ENCODE peak calls at places on chromosomes 13 and 19, in ten cellular contexts. H is iPS DF 6.9; I is ureter; P is heart right ventricle; Z is stimulated activated CD4-positive, alpha-beta T cell treated with anti-CD3 and anti-CD28 coated beads, Interleukin-2, amount 100 ng/mL, for 24 hours; L is left lung; R is GM04504; W is HT1080; S is activated CD8-positive, alpha-beta T cell treated with anti-CD3 and anti-CD28 coated beads for 36 hours; T is activated CD4-positive, alpha-beta memory T cell treated with anti-CD3 and anti-CD28 coated beads, Interleukin-2, amount 10 ng/mL, durations not matched to agents 7 days and 5 days. D is an unnamed sample.

GRCh38 chr19:30056580-30056979 is 114.5 kb downstream of the URI1 start:
- DNase-seq in H (no peak), I (no peak), P (no peak), Z (no peak), L (no peak), R (no peak), W (no peak), S (no peak), T (no peak), D (no peak)

GRCh38 chr19:57267294-57267693 is 13.0 kb upstream of the ZNF460 start:
- DNase-seq in H (no peak), I (no peak), P (no peak), Z (no peak), L (no peak), R (no peak), W (no peak), S (no peak), T (no peak), D (no peak)

GRCh38 chr13:114078501-114079451 is 53.6 kb downstream of the RASA3 start:
- DNase-seq in H (no peak), I (no peak), P (no peak), Z (no peak), L (peak; percentile 76), R (peak; percentile 51), W (no peak), S (no peak), T (no peak), D (no peak)

GRCh38 chr19:56946164-56946563 is 105.6 kb upstream of the PEG3 start:
- DNase-seq in H (no peak), I (no peak), P (no peak), Z (no peak), L (no peak), R (no peak), W (no peak), S (no peak), T (no peak), D (no peak)

GRCh38 chr13:41561179-41561578 is 103.8 kb downstream of the RGCC start:
- DNase-seq in H (no peak), I (no peak), P (no peak), Z (no peak), L (no peak), R (no peak), W (no peak), S (no peak), T (no peak), D (no peak)

GRCh38 chr13:62510906-62511655 is 1095.4 kb upstream of the PCDH20 start:
- DNase-seq in H (peak; percentile 37), I (no peak), P (no peak), Z (no peak), L (no peak), R (no peak), W (no peak), S (no peak), T (no peak), D (no peak)

GRCh38 chr19:46791944-46792343 is 3.5 kb upstream of the SLC1A5 start:
- DNase-seq in H (no peak), I (no peak), P (no peak), Z (no peak), L (no peak), R (no peak), W (no peak), S (peak; percentile 47), T (peak; percentile 59), D (no peak)

GRCh38 chr19:10975374-10976036 is 14.7 kb downstream of the SMARCA4 start:
- DNase-seq in H (no peak), I (peak; percentile 59), P (peak; percentile 62), Z (no peak), L (no peak), R (peak; percentile 34), W (no peak), S (no peak), T (no peak), D (no peak)

GRCh38 chr19:36796714-36796999 is 24.1 kb upstream of the ZNF850 start:
- DNase-seq in H (no peak), I (no peak), P (no peak), Z (no peak), L (no peak), R (no peak), W (no peak), S (no peak), T (no peak), D (no peak)

GRCh38 chr13:75587679-75588078 is 38.1 kb downstream of the UCHL3 start:
- DNase-seq in H (peak; percentile 45), I (no peak), P (no peak), Z (no peak), L (no peak), R (no peak), W (no peak), S (no peak), T (no peak), D (no peak)

GRCh38 chr19:6808494-6808893 is 36.0 kb downstream of the VAV1 start:
- DNase-seq in H (no peak), I (no peak), P (no peak), Z (no peak), L (no peak), R (no peak), W (no peak), S (no peak), T (no peak), D (no peak)

GRCh38 chr19:4557971-4558941 is 1.2 kb downstream of the SEMA6B start:
- DNase-seq in H (no peak), I (no peak), P (no peak), Z (peak; percentile 61), L (peak; percentile 90), R (no peak), W (no peak), S (peak; percentile 49), T (peak; percentile 36), D (no peak)

GRCh38 chr13:33728271-33729037 is 89.5 kb upstream of the RFC3 start:
- DNase-seq in H (no peak), I (no peak), P (peak; percentile 56), Z (no peak), L (no peak), R (no peak), W (peak; percentile 44), S (no peak), T (no peak), D (no peak)

GRCh38 chr13:22114630-22115311 is 443.9 kb downstream of the FGF9 start:
- DNase-seq in H (no peak), I (no peak), P (no peak), Z (no peak), L (no peak), R (no peak), W (no peak), S (peak; percentile 51), T (peak; percentile 31), D (no peak)

GRCh38 chr13:112102243-112102642 is 35.3 kb downstream of the SOX1 start:
- DNase-seq in H (no peak), I (peak; percentile 12), P (no peak), Z (no peak), L (no peak), R (no peak), W (peak; percentile 20), S (no peak), T (no peak), D (no peak)

GRCh38 chr19:51690359-51691121 is 2.6 kb upstream of the SPACA6 start:
- DNase-seq in H (peak; percentile 33), I (peak; percentile 72), P (peak; percentile 75), Z (peak; percentile 73), L (peak; percentile 86), R (no peak), W (peak; percentile 60), S (peak; percentile 79), T (peak; percentile 68), D (peak; percentile 86)

GRCh38 chr13:29594710-29595379 is 643 bp downstream of the SLC7A1 start:
- DNase-seq in H (no peak), I (peak; percentile 64), P (no peak), Z (peak; percentile 75), L (peak; percentile 91), R (no peak), W (peak; percentile 53), S (peak; percentile 87), T (peak; percentile 74), D (peak; percentile 86)

GRCh38 chr19:15154002-15154612 is 46.7 kb downstream of the NOTCH3 start:
- DNase-seq in H (no peak), I (no peak), P (no peak), Z (peak; percentile 55), L (no peak), R (no peak), W (peak; percentile 53), S (peak; percentile 68), T (peak; percentile 44), D (no peak)

GRCh38 chr19:1248454-1249297 is at the start of gene MIDN:
- DNase-seq in H (no peak), I (peak; percentile 87), P (peak; percentile 88), Z (peak; percentile 76), L (peak; percentile 96), R (peak; percentile 84), W (peak; percentile 80), S (peak; percentile 81), T (peak; percentile 84), D (no peak)

GRCh38 chr13:94481966-94482365 is 2.5 kb upstream of the DCT start:
- DNase-seq in H (no peak), I (no peak), P (no peak), Z (no peak), L (no peak), R (peak; percentile 11), W (peak; percentile 34), S (no peak), T (no peak), D (no peak)

GRCh38 chr13:107864543-107865460 is 350.5 kb downstream of the LIG4 start:
- DNase-seq in H (no peak), I (no peak), P (peak; percentile 35), Z (peak; percentile 2), L (no peak), R (peak; percentile 57), W (peak; percentile 42), S (peak; percentile 20), T (no peak), D (no peak)

GRCh38 chr13:49020328-49020727 is 44.6 kb downstream of the FNDC3A start:
- DNase-seq in H (no peak), I (no peak), P (no peak), Z (no peak), L (no peak), R (no peak), W (no peak), S (no peak), T (no peak), D (no peak)

GRCh38 chr19:57830071-57830602 is at the start of gene ZNF587B:
- DNase-seq in H (peak; percentile 93), I (no peak), P (peak; percentile 86), Z (peak; percentile 47), L (peak; percentile 81), R (no peak), W (peak; percentile 32), S (peak; percentile 63), T (peak; percentile 26), D (peak; percentile 84)

GRCh38 chr19:57016491-57016890 is 103.3 kb upstream of the USP29 start:
- DNase-seq in H (no peak), I (no peak), P (no peak), Z (no peak), L (no peak), R (no peak), W (no peak), S (no peak), T (no peak), D (no peak)

GRCh38 chr19:28168557-28168956 is 1044.4 kb downstream of the UQCRFS1 start:
- DNase-seq in H (peak; percentile 55), I (no peak), P (no peak), Z (no peak), L (no peak), R (no peak), W (no peak), S (no peak), T (no peak), D (no peak)

GRCh38 chr13:40064723-40065122 is 409.3 kb downstream of the COG6 start:
- DNase-seq in H (no peak), I (no peak), P (no peak), Z (no peak), L (no peak), R (peak; percentile 96), W (peak; percentile 81), S (no peak), T (no peak), D (no peak)

GRCh38 chr13:97499181-97499580 is 65.2 kb downstream of the RAP2A start:
- DNase-seq in H (no peak), I (no peak), P (no peak), Z (no peak), L (no peak), R (no peak), W (no peak), S (no peak), T (no peak), D (no peak)

GRCh38 chr13:49711218-49711863 is 20.1 kb upstream of the EBPL start:
- DNase-seq in H (no peak), I (no peak), P (no peak), Z (no peak), L (no peak), R (no peak), W (peak; percentile 40), S (no peak), T (no peak), D (no peak)

D was measured in coronary artery.